ENCODE peak calls at places on chromosomes 7 and 10, in ten cellular contexts. T is anterior cingulate cortex, B is GM12865, Z is neural crest cell, S is NCI-H460, Q is choroid plexus epithelial cell, M is amygdala, V is hippocampal formation, W is substantia nigra, U is lung. J is an unnamed sample.

GRCh38 chr10:28984431-28984830 is 304.4 kb upstream of the LYZL1 start:
- DNase-seq in M (no peak), T (no peak), U (peak), S (peak), V (no peak), B (peak), Z (no peak), Q (peak), W (no peak), J (peak)

GRCh38 chr10:131555406-131555805 is 243.9 kb upstream of the TCERG1L start:
- DNase-seq in V (no peak), S (no peak), U (no peak), Q (no peak), B (no peak), W (no peak), T (no peak), Z (no peak), M (no peak), J (no peak)

GRCh38 chr7:2510909-2511768 is 8.4 kb upstream of the LFNG start:
- DNase-seq in B (peak), Z (no peak), V (no peak), S (no peak), U (no peak), Q (no peak), T (no peak), W (no peak), M (no peak), J (no peak)

GRCh38 chr7:70694909-70695803 is 436.8 kb upstream of the GALNT17 start:
- DNase-seq in B (peak), W (no peak), Z (peak), U (no peak), S (no peak), T (no peak), V (no peak), Q (peak), M (no peak), J (no peak)

GRCh38 chr10:86049442-86049841 is 317.2 kb downstream of the GRID1 start:
- DNase-seq in V (no peak), Z (no peak), M (no peak), U (no peak), T (no peak), W (no peak), S (no peak), Q (no peak), B (no peak), J (no peak)

GRCh38 chr7:23622469-23622868 is 25.3 kb downstream of the CCDC126 start:
- DNase-seq in Z (no peak), S (no peak), V (no peak), B (no peak), T (no peak), Q (peak), W (no peak), U (no peak), M (no peak), J (no peak)

GRCh38 chr7:102155821-102156441 is 130.7 kb upstream of the SH2B2 start:
- DNase-seq in T (no peak), M (no peak), U (no peak), Z (no peak), V (no peak), S (no peak), W (no peak), Q (peak), B (no peak), J (no peak)

GRCh38 chr7:159091480-159092475 is 52.9 kb downstream of the VIPR2 start:
- DNase-seq in T (no peak), Q (no peak), V (no peak), S (no peak), W (no peak), M (no peak), U (no peak), Z (no peak), B (no peak), J (no peak)

GRCh38 chr7:11082552-11083213 is 109.0 kb downstream of the PHF14 start:
- DNase-seq in V (no peak), Z (no peak), U (no peak), S (no peak), M (no peak), W (no peak), T (no peak), Q (peak), B (no peak), J (no peak)

GRCh38 chr7:99624487-99624886 is 7.7 kb downstream of the ZSCAN25 start:
- DNase-seq in B (no peak), T (no peak), Z (no peak), U (no peak), Q (no peak), W (no peak), M (no peak), S (no peak), V (no peak), J (peak)

GRCh38 chr10:69232252-69232651 is 12.1 kb downstream of the HKDC1 start:
- DNase-seq in T (no peak), Z (no peak), Q (peak), V (no peak), U (no peak), S (peak), W (no peak), M (no peak), B (no peak), J (no peak)

GRCh38 chr7:12322903-12323300 is 80.8 kb downstream of the VWDE start:
- DNase-seq in W (no peak), M (no peak), V (no peak), B (peak), U (no peak), Z (no peak), T (no peak), S (no peak), Q (no peak), J (no peak)

GRCh38 chr7:6128205-6128604 is 97.0 kb downstream of the ANKRD61 start:
- DNase-seq in Q (no peak), V (no peak), S (no peak), U (no peak), M (no peak), W (no peak), Z (no peak), T (no peak), B (no peak), J (no peak)

GRCh38 chr7:17492437-17492836 is 194.0 kb downstream of the AHR start:
- DNase-seq in T (no peak), Q (no peak), M (no peak), U (no peak), S (no peak), V (no peak), B (peak), Z (no peak), W (no peak), J (no peak)

GRCh38 chr10:131569851-131570715 is 258.6 kb upstream of the TCERG1L start:
- DNase-seq in T (no peak), M (no peak), B (no peak), Z (no peak), S (no peak), U (no peak), V (no peak), W (no peak), Q (no peak), J (no peak)